ENCODE peak calls at places on chromosomes 3 and 15, in five cellular contexts. M is mucosa of descending colon, H is ascending aorta, L is uterus, A is endodermal cell. P is an unnamed sample.

GRCh38 chr3:38576131-38577088 is 73.1 kb downstream of the SCN5A start:
- DNase-seq in M (no peak), H (no peak), L (no peak), A (peak; percentile 35), P (no peak)

GRCh38 chr3:130379274-130379673 is 33.8 kb downstream of the COL6A5 start:
- DNase-seq in M (no peak), H (no peak), L (no peak), A (no peak), P (no peak)

GRCh38 chr3:154188846-154189245 is 67.7 kb downstream of the ARHGEF26 start:
- DNase-seq in M (no peak), H (no peak), L (no peak), A (no peak), P (no peak)

GRCh38 chr3:69342074-69342473 is 43.8 kb downstream of the FRMD4B start:
- DNase-seq in M (no peak), H (no peak), L (no peak), A (no peak), P (no peak)

GRCh38 chr15:65980824-65981456 is 111.6 kb downstream of the RAB11A start:
- DNase-seq in M (peak; percentile 86), H (no peak), L (peak; percentile 30), A (peak; percentile 96), P (peak; percentile 53)

GRCh38 chr3:94064243-94064642 is 1.4 kb downstream of the NSUN3 start:
- DNase-seq in M (no peak), H (no peak), L (no peak), A (no peak), P (peak; percentile 6)

GRCh38 chr3:15578272-15578671 is 23.1 kb downstream of the HACL1 start:
- DNase-seq in M (no peak), H (no peak), L (no peak), A (no peak), P (no peak)

GRCh38 chr15:81157195-81157938 is 23.3 kb downstream of the CFAP161 start:
- DNase-seq in M (no peak), H (no peak), L (peak; percentile 39), A (no peak), P (no peak)

GRCh38 chr3:188000361-188000861 is 153.5 kb upstream of the LPP start:
- DNase-seq in M (peak; percentile 78), H (no peak), L (no peak), A (no peak), P (peak; percentile 82)

GRCh38 chr3:62027231-62027630 is 346.1 kb downstream of the FEZF2 start:
- DNase-seq in M (no peak), H (no peak), L (no peak), A (no peak), P (no peak)

GRCh38 chr3:62027796-62028195 is 345.6 kb downstream of the FEZF2 start:
- DNase-seq in M (no peak), H (no peak), L (no peak), A (no peak), P (no peak)

GRCh38 chr3:62028236-62028635 is 345.1 kb downstream of the FEZF2 start:
- DNase-seq in M (no peak), H (no peak), L (no peak), A (no peak), P (no peak)

GRCh38 chr3:62022312-62022711 is 351.0 kb downstream of the FEZF2 start:
- DNase-seq in M (no peak), H (no peak), L (no peak), A (no peak), P (no peak)

DNA sequence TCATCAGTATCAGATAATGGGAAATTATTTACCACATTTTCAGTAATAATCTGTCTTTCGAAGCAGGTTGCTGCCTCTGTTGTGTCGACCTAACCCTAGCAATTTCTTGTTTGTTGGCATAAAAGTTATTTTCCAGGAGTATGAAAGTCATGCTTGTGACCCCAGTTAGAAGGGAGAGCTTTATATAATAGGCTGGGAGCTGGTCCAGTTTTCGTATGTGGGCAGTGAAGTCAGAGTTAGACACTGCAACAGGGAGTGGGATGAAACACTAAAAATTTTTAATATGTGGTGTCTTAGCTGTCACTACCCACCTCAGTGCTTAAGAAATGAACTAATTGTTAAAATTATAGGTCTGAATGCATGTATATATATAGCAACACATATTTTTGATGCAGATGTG is 348.5 kb downstream of the FEZF2 start:
- DNase-seq in M (no peak), H (no peak), L (no peak), A (no peak), P (no peak)
- H3K4me1 ChIP-seq in M (no peaks in the 10 kb centered on the region), H (no peaks in the 10 kb centered on the region), L (no peaks in the 10 kb centered on the region), A (peaks cover 8% of the 10 kb centered on the region), P (no peaks in the 10 kb centered on the region)

GRCh38 chr3:50156549-50156948 is 1.4 kb downstream of the SEMA3F start:
- DNase-seq in M (no peak), H (no peak), L (no peak), A (no peak), P (no peak)
- H3K4me1 ChIP-seq in M (peaks cover 16% of the 10 kb centered on the region), H (peaks cover 17% of the 10 kb centered on the region), L (peaks cover 29% of the 10 kb centered on the region), A (peaks cover 19% of the 10 kb centered on the region), P (peaks cover 5% of the 10 kb centered on the region)

DNA sequence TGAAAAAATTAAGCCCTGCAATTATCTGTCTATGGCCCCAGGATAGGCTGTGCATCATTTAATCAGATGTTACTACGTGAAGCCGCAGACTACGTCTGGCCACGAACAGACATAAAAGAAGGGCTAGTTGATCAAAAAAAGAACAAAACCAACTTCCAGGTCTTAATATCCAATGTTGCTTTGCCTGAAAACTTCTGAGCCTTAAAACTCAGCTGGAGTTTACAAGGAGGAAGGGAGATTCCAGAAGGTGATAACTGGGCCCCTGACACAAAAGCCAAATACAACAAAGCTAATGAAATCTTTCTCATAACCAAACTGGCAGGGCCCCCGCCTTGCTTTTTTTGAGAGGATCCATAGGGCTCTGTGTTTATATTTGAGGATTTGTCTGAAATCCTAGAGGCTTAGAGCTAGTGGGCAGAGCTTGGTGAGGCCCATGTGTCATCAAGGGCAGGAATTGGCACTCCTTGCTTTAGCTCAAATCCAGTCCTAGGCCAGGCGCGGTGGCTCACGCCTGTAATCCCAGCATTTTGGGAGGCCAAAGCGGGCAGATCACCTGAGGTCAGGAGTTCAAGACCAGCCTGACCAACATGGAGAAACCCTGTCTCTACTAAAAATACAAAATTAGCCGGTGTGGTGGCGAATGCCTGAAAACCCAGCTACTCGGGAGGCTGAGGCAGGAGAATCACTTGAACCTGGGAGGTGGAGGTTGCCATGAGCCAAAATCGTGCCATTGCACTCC is 111.6 kb upstream of the TRPM1 start:
- DNase-seq in M (no peak), H (no peak), L (no peak), A (no peak), P (no peak)
- H3K4me1 ChIP-seq in M (peaks cover 24% of the 10 kb centered on the region), H (peaks cover 10% of the 10 kb centered on the region), L (peaks cover 6% of the 10 kb centered on the region), A (no peaks in the 10 kb centered on the region), P (peaks cover 36% of the 10 kb centered on the region)

DNA sequence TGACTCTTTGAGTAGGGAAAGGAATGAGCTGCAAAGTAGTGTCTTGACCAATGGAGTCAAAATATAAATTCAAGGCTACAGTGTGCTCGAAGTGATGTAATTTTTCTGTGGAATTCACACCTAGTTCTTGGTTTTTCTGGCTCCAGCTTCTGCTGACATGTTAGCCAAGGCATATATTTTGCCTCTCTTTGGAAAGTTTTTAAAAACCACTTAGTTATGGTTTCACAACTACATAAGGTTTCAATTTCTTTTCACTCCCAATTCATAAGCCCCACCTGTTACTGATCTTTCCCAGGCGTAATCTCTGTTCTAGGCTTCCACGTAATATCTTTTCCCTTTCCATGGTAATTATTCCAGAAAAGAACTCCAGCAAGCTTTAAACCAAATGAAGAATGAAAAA is 46.9 kb downstream of the GADL1 start:
- DNase-seq in M (no peak), H (no peak), L (no peak), A (no peak), P (no peak)
- H3K4me1 ChIP-seq in M (no peaks in the 10 kb centered on the region), H (no peaks in the 10 kb centered on the region), L (no peaks in the 10 kb centered on the region), A (no peaks in the 10 kb centered on the region), P (no peaks in the 10 kb centered on the region)

GRCh38 chr15:39195988-39196486 is 384.8 kb upstream of the THBS1 start:
- DNase-seq in M (no peak), H (no peak), L (no peak), A (no peak), P (no peak)
- H3K4me1 ChIP-seq in M (no peaks in the 10 kb centered on the region), H (no peaks in the 10 kb centered on the region), L (no peaks in the 10 kb centered on the region), A (peaks cover 3% of the 10 kb centered on the region), P (no peaks in the 10 kb centered on the region)

DNA sequence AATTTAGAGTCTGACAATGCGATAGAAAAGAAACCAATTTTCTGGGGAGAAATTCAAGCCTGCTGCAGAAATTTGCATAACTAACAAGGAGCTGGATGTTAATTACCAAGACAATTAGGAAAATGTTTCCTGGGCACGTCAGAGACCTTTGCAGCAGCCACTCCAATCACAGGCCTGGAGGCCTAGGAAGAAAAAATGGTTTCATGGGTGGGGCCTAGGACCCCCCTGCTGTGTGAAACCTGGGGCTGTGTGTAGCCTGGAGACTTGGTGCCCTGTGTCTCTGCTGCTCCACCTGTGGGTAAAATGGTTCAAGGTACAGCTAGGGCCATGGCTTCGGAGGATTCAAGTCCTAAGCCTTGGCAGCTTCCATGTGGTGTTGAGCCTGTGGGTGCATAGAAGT is 837.9 kb downstream of the OTOL1 start:
- DNase-seq in M (no peak), H (no peak), L (no peak), A (no peak), P (no peak)
- H3K4me1 ChIP-seq in M (no peaks in the 10 kb centered on the region), H (no peaks in the 10 kb centered on the region), L (no peaks in the 10 kb centered on the region), A (no peaks in the 10 kb centered on the region), P (no peaks in the 10 kb centered on the region)

GRCh38 chr3:64898941-64899340 is 211.1 kb upstream of the ADAMTS9 start:
- DNase-seq in M (no peak), H (no peak), L (no peak), A (no peak), P (no peak)
- H3K4me1 ChIP-seq in M (no peaks in the 10 kb centered on the region), H (peaks cover 6% of the 10 kb centered on the region), L (no peaks in the 10 kb centered on the region), A (peaks cover 14% of the 10 kb centered on the region), P (no peaks in the 10 kb centered on the region)

GRCh38 chr3:123446610-123447109 is 2.2 kb downstream of the ADCY5 start:
- DNase-seq in M (no peak), H (no peak), L (no peak), A (no peak), P (no peak)

GRCh38 chr3:123447416-123447748 is 1.5 kb downstream of the ADCY5 start:
- DNase-seq in M (no peak), H (no peak), L (no peak), A (no peak), P (no peak)

GRCh38 chr3:123444744-123445143 is 4.1 kb downstream of the ADCY5 start:
- DNase-seq in M (no peak), H (no peak), L (no peak), A (no peak), P (no peak)

GRCh38 chr3:123445702-123446101 is 3.2 kb downstream of the ADCY5 start:
- DNase-seq in M (no peak), H (no peak), L (no peak), A (no peak), P (no peak)

DNA sequence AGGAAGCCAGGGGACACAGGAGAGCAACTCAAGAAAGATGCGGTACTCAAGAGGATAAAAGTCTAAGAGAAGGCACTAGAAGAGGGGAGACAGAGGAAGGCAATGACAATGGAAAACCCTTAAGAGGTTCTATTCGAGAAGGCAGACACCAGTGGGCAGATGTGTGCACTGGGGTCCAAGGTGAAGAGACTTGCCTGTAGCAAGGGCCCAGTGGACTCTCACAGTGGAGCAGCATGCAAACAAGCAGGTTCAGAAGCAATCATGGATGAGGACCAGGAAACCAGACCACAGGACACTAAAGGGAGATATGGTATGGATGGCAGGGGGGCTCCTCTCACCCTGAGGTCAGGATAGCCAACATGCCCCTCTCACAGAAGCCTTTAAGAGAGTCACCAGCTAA is 2.7 kb downstream of the ADCY5 start:
- DNase-seq in M (no peak), H (no peak), L (no peak), A (no peak), P (no peak)
- H3K4me1 ChIP-seq in M (peaks cover 12% of the 10 kb centered on the region), H (no peaks in the 10 kb centered on the region), L (peaks cover 4% of the 10 kb centered on the region), A (no peaks in the 10 kb centered on the region), P (no peaks in the 10 kb centered on the region)

GRCh38 chr15:90400005-90400758 is 12.1 kb downstream of the IQGAP1 start:
- DNase-seq in M (peak; percentile 17), H (no peak), L (no peak), A (no peak), P (no peak)
- H3K4me1 ChIP-seq in M (peaks cover 79% of the 10 kb centered on the region), H (peaks cover 24% of the 10 kb centered on the region), L (peaks cover 21% of the 10 kb centered on the region), A (peaks cover 15% of the 10 kb centered on the region), P (peaks cover 27% of the 10 kb centered on the region)